ENCODE peak calls at places on chromosomes 11 and 22, in five cellular contexts. F is left ventricle myocardium inferior, G is neuronal stem cell, H is endodermal cell, S is tibial artery. P is an unnamed sample. For H3K36me3, the result is how much of the 10 kb centered on the place peaks cover.

GRCh38 chr11:64369440-64370135 is 10.6 kb downstream of the RPS6KA4 start:
- DNase-seq in S (no peak), F (no peak), H (no peak), G (no peak), P (no peak)

GRCh38 chr11:73157141-73158010 is 15.3 kb upstream of the FCHSD2 start:
- DNase-seq in G (no peak), F (peak), S (peak), H (peak), P (no peak)

GRCh38 chr22:22609271-22609670 is 35.1 kb upstream of the GGTLC2 start:
- DNase-seq in F (no peak), H (no peak), G (no peak), S (no peak), P (no peak)

GRCh38 chr22:19576460-19577421 is 52.5 kb upstream of the CLDN5 start:
- DNase-seq in G (no peak), H (peak), F (peak), S (no peak), P (no peak)

GRCh38 chr22:20965104-20965887 is 1.8 kb upstream of the AIFM3 start:
- DNase-seq in H (peak), F (no peak), G (no peak), S (no peak), P (no peak)

GRCh38 chr11:12689029-12689755 is 15.0 kb downstream of the TEAD1 start:
- DNase-seq in G (no peak), S (no peak), F (no peak), H (no peak), P (no peak)

GRCh38 chr11:124172076-124172475 is 11.1 kb upstream of the OR10D3 start:
- DNase-seq in H (no peak), G (no peak), S (no peak), F (no peak), P (no peak)

GRCh38 chr11:19380375-19380774 is 139.6 kb upstream of the E2F8 start:
- DNase-seq in S (no peak), F (no peak), G (no peak), H (no peak), P (no peak)

GRCh38 chr11:35272391-35272821 is 133.4 kb downstream of the CD44 start:
- DNase-seq in G (no peak), H (no peak), F (no peak), S (no peak), P (no peak)

GRCh38 chr22:23183107-23183698 is 2.9 kb downstream of the BCR start:
- DNase-seq in F (peak), G (peak), S (peak), H (peak), P (no peak)

GRCh38 chr11:1763336-1763795 is 361 bp downstream of the CTSD start:
- DNase-seq in F (no peak), H (no peak), S (no peak), G (no peak), P (no peak)

GRCh38 chr22:44050766-44051747 is 27.0 kb downstream of the PARVB start:
- DNase-seq in F (no peak), H (no peak), G (no peak), S (no peak), P (no peak)

GRCh38 chr11:71183878-71184277 is 68.5 kb downstream of the SHANK2 start:
- DNase-seq in G (no peak), H (no peak), F (no peak), S (peak), P (no peak)

GRCh38 chr11:123707606-123708205 is 33.8 kb downstream of the ZNF202 start:
- DNase-seq in G (peak), S (no peak), H (peak), F (peak), P (peak)

GRCh38 chr22:49018601-49019000 is 809.1 kb downstream of the BRD1 start:
- DNase-seq in F (no peak), H (peak), G (no peak), S (peak), P (no peak)

GRCh38 chr11:114179234-114179941 is 116.8 kb upstream of the NNMT start:
- DNase-seq in S (peak), H (no peak), G (no peak), F (peak), P (no peak)

GRCh38 chr11:132054822-132055221 is 684.4 kb downstream of the NTM start:
- DNase-seq in F (no peak), G (no peak), S (no peak), H (no peak), P (no peak)

GRCh38 chr22:29073618-29074275 is 912 bp downstream of the KREMEN1 start:
- DNase-seq in G (no peak), H (peak), F (peak), S (no peak), P (no peak)

GRCh38 chr11:130738618-130739017 is 177.7 kb downstream of the SNX19 start:
- DNase-seq in F (no peak), H (no peak), S (no peak), G (no peak), P (no peak)

GRCh38 chr22:49051491-49052022 is 776.1 kb downstream of the BRD1 start:
- DNase-seq in F (no peak), H (no peak), G (no peak), S (peak), P (no peak)

GRCh38 chr11:15742626-15743243 is 613.6 kb downstream of the SOX6 start:
- DNase-seq in F (no peak), H (no peak), G (no peak), S (no peak), P (no peak)

GRCh38 chr22:23180301-23180892 is at the start of gene BCR:
- DNase-seq in S (peak), F (peak), H (peak), G (no peak), P (no peak)

GRCh38 chr11:9082575-9082974 is 8.8 kb downstream of the SCUBE2 start:
- DNase-seq in G (no peak), H (no peak), F (no peak), S (no peak), P (no peak)

GRCh38 chr11:17978553-17979287 is 34.1 kb downstream of the SERGEF start:
- DNase-seq in G (peak), S (no peak), F (peak), H (peak), P (no peak)

GRCh38 chr11:100328626-100329340 is 358.3 kb upstream of the ARHGAP42 start:
- DNase-seq in F (no peak), H (peak), S (no peak), G (no peak), P (no peak)

GRCh38 chr11:118846181-118846946 is 37.3 kb upstream of the CXCR5 start:
- DNase-seq in G (no peak), F (no peak), S (no peak), H (peak), P (no peak)

GRCh38 chr11:120344302-120345004 is 8.2 kb downstream of the ARHGEF12 start:
- DNase-seq in G (no peak), H (no peak), F (no peak), S (no peak), P (peak)

GRCh38 chr22:19522190-19522880 is 1.9 kb downstream of the CLDN5 start:
- DNase-seq in F (peak), G (no peak), S (no peak), H (peak), P (no peak)

GRCh38 chr11:82719316-82719715 is 14.3 kb downstream of the FAM181B start:
- DNase-seq in S (no peak), H (no peak), F (no peak), G (no peak), P (no peak)

GRCh38 chr11:90698238-90698637 is 475.4 kb upstream of the CHORDC1 start:
- DNase-seq in G (no peak), F (no peak), H (peak), S (no peak), P (no peak)

GRCh38 chr22:50304528-50305392 is 2.7 kb downstream of the PLXNB2 start:
- DNase-seq in S (peak), F (no peak), G (no peak), H (no peak), P (no peak)

GRCh38 chr11:27646051-27646818 is 54.0 kb downstream of the BDNF start:
- DNase-seq in G (no peak), S (no peak), H (peak), F (peak), P (no peak)

GRCh38 chr11:70745451-70745850 is 347.1 kb downstream of the CTTN start:
- DNase-seq in G (no peak), H (no peak), S (no peak), F (no peak), P (no peak)

GRCh38 chr22:23780146-23780748 is 6.5 kb upstream of the SMARCB1 start:
- DNase-seq in S (no peak), G (no peak), F (no peak), H (no peak), P (no peak)

GRCh38 chr22:45504703-45505341 is 2.1 kb downstream of the FBLN1 start:
- DNase-seq in S (peak), H (peak), F (peak), G (peak), P (no peak)

DNA sequence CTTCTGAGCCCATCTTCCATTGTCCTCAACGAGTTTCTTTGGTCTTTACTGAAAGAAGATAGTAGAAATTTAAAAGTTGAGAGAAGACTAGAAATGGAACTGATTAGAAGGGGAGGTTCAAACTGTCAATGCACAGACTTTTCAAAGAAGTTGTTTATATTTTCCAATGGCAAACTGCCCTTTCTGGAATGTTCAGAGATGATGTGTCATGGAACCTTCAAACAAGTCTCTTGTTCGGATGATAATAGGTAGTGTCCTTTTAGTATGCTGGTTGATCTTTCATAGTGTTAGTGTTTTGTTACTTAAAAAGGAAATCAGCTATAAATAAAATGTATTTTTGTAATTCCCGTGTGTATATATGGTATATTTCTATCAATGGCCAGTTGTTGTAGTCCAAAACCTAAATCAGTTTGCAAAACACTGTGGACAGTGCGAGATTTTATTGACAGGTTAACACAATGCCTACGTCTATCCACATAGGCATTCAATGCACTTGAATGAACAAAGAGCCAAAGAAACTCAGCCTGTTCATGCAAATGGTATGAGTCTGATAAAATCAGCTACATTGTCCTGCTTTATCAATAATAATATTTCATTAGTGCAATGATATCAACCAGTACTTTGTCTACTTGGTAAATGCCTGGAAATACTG is 30.9 kb downstream of the C11orf91 start:
- DNase-seq in S (no peak), F (no peak), G (no peak), H (no peak), P (no peak)
- H3K27ac ChIP-seq in S (no peak), F (no peak), G (no peak), H (no peak), P (no peak)

GRCh38 chr22:30582051-30582450 is 7.6 kb upstream of the GAL3ST1 start:
- DNase-seq in H (no peak), F (no peak), S (no peak), G (no peak), P (no peak)
- H3K36me3 ChIP-seq in H (half or more), F (half or more), S (half or more), G (half or more), P (half or more)

GRCh38 chr11:14346303-14346702 is 12.7 kb downstream of the RRAS2 start:
- DNase-seq in S (no peak), F (no peak), G (no peak), H (no peak), P (no peak)

GRCh38 chr11:14341968-14342367 is 17.0 kb downstream of the RRAS2 start:
- DNase-seq in S (no peak), G (no peak), H (no peak), F (no peak), P (no peak)

GRCh38 chr11:14345668-14346067 is 13.3 kb downstream of the RRAS2 start:
- DNase-seq in G (no peak), S (no peak), F (no peak), H (no peak), P (no peak)

GRCh38 chr11:14340721-14341120 is 18.3 kb downstream of the RRAS2 start:
- DNase-seq in S (no peak), G (no peak), H (no peak), F (no peak), P (no peak)

GRCh38 chr11:14342906-14343305 is 16.1 kb downstream of the RRAS2 start:
- DNase-seq in G (no peak), H (no peak), F (no peak), S (no peak), P (no peak)
- H3K27ac ChIP-seq in G (no peak), H (no peak), F (no peak), S (no peak), P (no peak)

GRCh38 chr11:61854206-61854875 is 26.2 kb downstream of the FADS2 start:
- DNase-seq in G (no peak), F (no peak), S (no peak), H (no peak), P (no peak)

GRCh38 chr11:61853698-61854169 is 25.6 kb downstream of the FADS2 start:
- DNase-seq in G (no peak), S (no peak), F (no peak), H (no peak), P (no peak)

GRCh38 chr11:61860054-61860903 is 31.1 kb downstream of the FADS3 start:
- DNase-seq in F (peak), G (no peak), H (no peak), S (no peak), P (no peak)

GRCh38 chr11:61854966-61855714 is 27.0 kb downstream of the FADS2 start:
- DNase-seq in F (no peak), H (no peak), G (no peak), S (no peak), P (no peak)

DNA sequence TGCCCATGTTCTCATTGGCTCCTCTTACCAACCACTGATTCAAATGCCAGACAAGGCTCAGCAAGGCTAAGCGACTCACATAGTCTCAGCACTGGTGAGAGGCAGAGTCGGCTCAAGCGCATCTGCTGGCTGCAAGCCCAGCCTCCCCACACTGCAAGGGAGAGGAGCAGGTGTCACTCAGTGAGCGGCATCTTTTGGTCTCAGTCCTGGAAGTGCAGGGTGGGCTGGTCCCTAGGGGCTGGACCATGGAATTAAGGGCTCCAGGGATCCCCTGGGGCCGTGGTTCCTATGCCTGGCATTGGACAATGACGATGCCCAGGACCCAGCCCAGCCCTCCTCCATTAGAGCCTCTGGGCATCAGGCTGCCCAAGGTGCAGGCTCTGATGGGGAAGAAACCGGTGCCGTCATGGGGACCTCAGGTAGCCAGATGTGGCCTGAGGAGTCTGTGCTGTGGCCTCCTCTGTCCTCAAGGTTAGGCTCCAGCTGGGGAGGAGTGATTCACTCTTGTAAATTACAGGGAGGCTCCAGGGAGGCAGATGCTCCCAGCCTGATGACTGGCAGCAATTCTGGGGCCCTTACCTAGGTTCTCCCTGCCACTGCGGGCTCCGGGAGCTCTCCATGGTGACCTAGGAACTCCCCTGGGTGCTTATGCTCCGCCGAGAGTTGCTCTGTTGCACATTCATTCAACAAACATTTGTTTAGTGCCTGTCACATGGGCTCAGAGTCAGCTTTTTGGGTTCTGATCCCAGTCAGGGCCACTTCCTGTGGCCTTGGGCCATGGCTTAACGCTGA is 28.0 kb downstream of the FADS2 start:
- DNase-seq in H (no peak), F (no peak), G (no peak), S (no peak), P (no peak)
- H3K36me3 ChIP-seq in H (half or more), F (under half), G (half or more), S (under half), P (half or more)

DNA sequence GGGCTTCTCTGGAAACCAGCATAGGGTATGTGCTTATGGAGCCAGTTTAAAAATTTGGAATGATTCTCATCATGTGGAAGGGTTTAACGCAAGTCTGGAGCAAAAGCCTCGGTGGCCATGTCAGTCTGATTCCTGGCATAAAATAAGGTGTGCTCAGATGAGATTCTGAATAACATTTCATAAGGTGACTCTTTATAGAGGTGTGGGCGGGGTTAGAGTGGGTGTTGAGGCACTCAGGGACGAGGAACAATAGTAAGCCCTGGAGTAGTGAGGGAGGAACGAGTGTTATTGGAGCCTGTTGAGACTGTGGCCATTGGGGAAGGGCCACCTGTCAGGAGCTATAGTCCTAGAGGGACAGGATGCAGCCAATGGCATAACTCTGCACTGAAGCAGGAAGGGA is 13.0 kb upstream of the KIRREL3 start:
- DNase-seq in S (no peak), G (no peak), F (no peak), H (peak), P (no peak)
- H3K27ac ChIP-seq in S (no peak), G (no peak), F (no peak), H (no peak), P (no peak)

GRCh38 chr22:41531736-41532477 is 12.4 kb downstream of the POLR3H start:
- DNase-seq in G (no peak), F (no peak), H (no peak), S (no peak), P (no peak)
- H3K36me3 ChIP-seq in G (half or more), F (under half), H (half or more), S (under half), P (half or more)

GRCh38 chr22:41845380-41846267 is 12.7 kb downstream of the SREBF2 start:
- DNase-seq in H (peak), F (no peak), G (no peak), S (no peak), P (no peak)
- H3K27ac ChIP-seq in H (peak), F (peak), G (peak), S (no peak), P (peak)

P was measured in SK-N-MC.